ENCODE peak calls at places on chromosome 12, in eight cellular contexts. One of them, this sample, is unnamed.

GRCh38 chr12:131077931-131078391 is 124.3 kb downstream of the ADGRD1 start:
- DNase-seq in mesothelial cell of epicardium: no peak
- DNase-seq in mammary epithelial cell: no peak
- DNase-seq in cardiac fibroblast: no peak
- DNase-seq in IMR-90: no peak
- DNase-seq in omental fat pad: no peak
- DNase-seq in fibroblast of mammary gland: no peak
- DNase-seq in coronary artery: peak
- DNase-seq in this sample: no peak

GRCh38 chr12:130953783-130954543 is at the start of gene ADGRD1:
- DNase-seq in omental fat pad: no peak
- DNase-seq in fibroblast of mammary gland: peak
- DNase-seq in mesothelial cell of epicardium: no peak
- DNase-seq in mammary epithelial cell: no peak
- DNase-seq in cardiac fibroblast: peak
- DNase-seq in coronary artery: no peak
- DNase-seq in IMR-90: peak
- DNase-seq in this sample: no peak

GRCh38 chr12:79420146-79420618 is 270.6 kb downstream of the PAWR start:
- DNase-seq in mesothelial cell of epicardium: no peak
- DNase-seq in cardiac fibroblast: peak
- DNase-seq in IMR-90: peak
- DNase-seq in mammary epithelial cell: peak
- DNase-seq in fibroblast of mammary gland: peak
- DNase-seq in omental fat pad: no peak
- DNase-seq in coronary artery: no peak
- DNase-seq in this sample: no peak

GRCh38 chr12:28424965-28425364 is 234.7 kb downstream of the CCDC91 start:
- DNase-seq in coronary artery: no peak
- DNase-seq in fibroblast of mammary gland: peak
- DNase-seq in mammary epithelial cell: no peak
- DNase-seq in omental fat pad: no peak
- DNase-seq in mesothelial cell of epicardium: no peak
- DNase-seq in IMR-90: peak
- DNase-seq in cardiac fibroblast: peak
- DNase-seq in this sample: no peak

GRCh38 chr12:133010657-133011297 is 24.6 kb downstream of the ZNF26 start:
- DNase-seq in fibroblast of mammary gland: no peak
- DNase-seq in mesothelial cell of epicardium: no peak
- DNase-seq in mammary epithelial cell: no peak
- DNase-seq in cardiac fibroblast: no peak
- DNase-seq in IMR-90: no peak
- DNase-seq in omental fat pad: no peak
- DNase-seq in coronary artery: no peak
- DNase-seq in this sample: no peak

GRCh38 chr12:6376965-6377666 is 1.8 kb upstream of the SCNN1A start:
- DNase-seq in IMR-90: no peak
- DNase-seq in fibroblast of mammary gland: no peak
- DNase-seq in mammary epithelial cell: no peak
- DNase-seq in cardiac fibroblast: no peak
- DNase-seq in omental fat pad: peak
- DNase-seq in coronary artery: no peak
- DNase-seq in mesothelial cell of epicardium: no peak
- DNase-seq in this sample: no peak

GRCh38 chr12:27220057-27220987 is 23.8 kb upstream of the STK38L start:
- DNase-seq in cardiac fibroblast: peak
- DNase-seq in omental fat pad: no peak
- DNase-seq in coronary artery: no peak
- DNase-seq in mesothelial cell of epicardium: no peak
- DNase-seq in mammary epithelial cell: no peak
- DNase-seq in IMR-90: peak
- DNase-seq in fibroblast of mammary gland: peak
- DNase-seq in this sample: no peak

GRCh38 chr12:115338566-115339294 is 654.8 kb upstream of the TBX3 start:
- DNase-seq in IMR-90: no peak
- DNase-seq in mammary epithelial cell: peak
- DNase-seq in cardiac fibroblast: no peak
- DNase-seq in fibroblast of mammary gland: peak
- DNase-seq in omental fat pad: no peak
- DNase-seq in mesothelial cell of epicardium: no peak
- DNase-seq in coronary artery: no peak
- DNase-seq in this sample: no peak

GRCh38 chr12:64385468-64385867 is 5.1 kb downstream of the C12orf56 start:
- DNase-seq in IMR-90: peak
- DNase-seq in coronary artery: no peak
- DNase-seq in mammary epithelial cell: peak
- DNase-seq in omental fat pad: no peak
- DNase-seq in cardiac fibroblast: no peak
- DNase-seq in mesothelial cell of epicardium: no peak
- DNase-seq in fibroblast of mammary gland: peak
- DNase-seq in this sample: no peak

GRCh38 chr12:3753549-3754284 is 808 bp upstream of the CRACR2A start:
- DNase-seq in fibroblast of mammary gland: peak
- DNase-seq in mammary epithelial cell: no peak
- DNase-seq in omental fat pad: no peak
- DNase-seq in coronary artery: no peak
- DNase-seq in cardiac fibroblast: peak
- DNase-seq in mesothelial cell of epicardium: peak
- DNase-seq in IMR-90: no peak
- DNase-seq in this sample: no peak

GRCh38 chr12:125079943-125080645 is 14.9 kb downstream of the AACS start:
- DNase-seq in IMR-90: no peak
- DNase-seq in cardiac fibroblast: peak
- DNase-seq in coronary artery: no peak
- DNase-seq in fibroblast of mammary gland: peak
- DNase-seq in omental fat pad: no peak
- DNase-seq in mesothelial cell of epicardium: no peak
- DNase-seq in mammary epithelial cell: no peak
- DNase-seq in this sample: no peak

GRCh38 chr12:30514666-30515065 is 181.0 kb downstream of the IPO8 start:
- DNase-seq in mammary epithelial cell: peak
- DNase-seq in mesothelial cell of epicardium: no peak
- DNase-seq in IMR-90: no peak
- DNase-seq in coronary artery: no peak
- DNase-seq in fibroblast of mammary gland: no peak
- DNase-seq in cardiac fibroblast: no peak
- DNase-seq in omental fat pad: no peak
- DNase-seq in this sample: no peak

GRCh38 chr12:124599074-124599999 is 31.9 kb upstream of the NCOR2 start:
- DNase-seq in coronary artery: no peak
- DNase-seq in cardiac fibroblast: peak
- DNase-seq in omental fat pad: no peak
- DNase-seq in mesothelial cell of epicardium: no peak
- DNase-seq in fibroblast of mammary gland: peak
- DNase-seq in IMR-90: peak
- DNase-seq in mammary epithelial cell: peak
- DNase-seq in this sample: no peak

GRCh38 chr12:6960291-6961277 is 9.4 kb downstream of the PTPN6 start:
- DNase-seq in mesothelial cell of epicardium: no peak
- DNase-seq in fibroblast of mammary gland: peak
- DNase-seq in cardiac fibroblast: peak
- DNase-seq in mammary epithelial cell: no peak
- DNase-seq in coronary artery: no peak
- DNase-seq in omental fat pad: no peak
- DNase-seq in IMR-90: peak
- DNase-seq in this sample: no peak

GRCh38 chr12:108332791-108333382 is 6.2 kb downstream of the CMKLR1 start:
- DNase-seq in fibroblast of mammary gland: peak
- DNase-seq in omental fat pad: no peak
- DNase-seq in mesothelial cell of epicardium: no peak
- DNase-seq in coronary artery: no peak
- DNase-seq in cardiac fibroblast: no peak
- DNase-seq in IMR-90: no peak
- DNase-seq in mammary epithelial cell: no peak
- DNase-seq in this sample: no peak

GRCh38 chr12:105457026-105457425 is 126.5 kb downstream of the C12orf75 start:
- DNase-seq in omental fat pad: no peak
- DNase-seq in mesothelial cell of epicardium: no peak
- DNase-seq in cardiac fibroblast: no peak
- DNase-seq in coronary artery: no peak
- DNase-seq in mammary epithelial cell: no peak
- DNase-seq in IMR-90: peak
- DNase-seq in fibroblast of mammary gland: no peak
- DNase-seq in this sample: no peak

GRCh38 chr12:26740991-26741390 is 92.0 kb downstream of the ITPR2 start:
- DNase-seq in cardiac fibroblast: no peak
- DNase-seq in mammary epithelial cell: no peak
- DNase-seq in IMR-90: no peak
- DNase-seq in coronary artery: no peak
- DNase-seq in fibroblast of mammary gland: no peak
- DNase-seq in mesothelial cell of epicardium: no peak
- DNase-seq in omental fat pad: no peak
- DNase-seq in this sample: no peak

GRCh38 chr12:69610126-69610525 is 581 bp downstream of the LRRC10 start:
- DNase-seq in coronary artery: no peak
- DNase-seq in omental fat pad: no peak
- DNase-seq in fibroblast of mammary gland: no peak
- DNase-seq in cardiac fibroblast: no peak
- DNase-seq in IMR-90: no peak
- DNase-seq in mesothelial cell of epicardium: no peak
- DNase-seq in mammary epithelial cell: no peak
- DNase-seq in this sample: no peak

DNA sequence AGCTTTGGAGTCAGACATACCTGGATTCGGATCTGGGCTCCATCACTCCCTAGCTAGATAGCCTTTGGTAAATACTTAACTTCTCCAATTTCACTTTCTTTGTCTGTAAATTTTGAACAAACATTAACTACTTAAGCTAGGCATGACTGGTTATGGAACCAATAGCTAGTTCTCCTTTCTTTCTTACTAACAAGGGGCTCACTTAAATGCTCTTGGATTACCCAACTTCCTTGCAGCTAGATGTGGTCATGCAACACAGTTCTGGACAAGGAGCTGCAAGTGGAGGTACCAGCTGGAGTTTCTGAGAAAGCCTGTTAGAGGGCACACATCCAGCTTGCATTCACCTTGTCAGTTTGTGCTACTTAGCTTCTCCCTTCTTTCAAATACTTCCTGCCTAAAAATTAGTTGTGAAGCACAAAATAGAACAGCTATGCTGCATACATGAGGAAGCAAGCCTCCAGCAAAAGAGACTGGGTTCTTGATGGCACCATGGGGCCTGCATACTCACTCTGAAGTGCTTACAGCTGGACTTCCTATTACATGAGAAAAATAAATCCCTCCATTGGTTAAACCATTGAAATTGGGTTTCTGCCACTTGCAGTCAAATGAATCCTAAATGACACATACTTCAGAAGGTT is 210.1 kb upstream of the EEA1 start:
- DNase-seq in IMR-90: no peak
- DNase-seq in omental fat pad: no peak
- DNase-seq in cardiac fibroblast: no peak
- DNase-seq in coronary artery: no peak
- DNase-seq in mammary epithelial cell: no peak
- DNase-seq in fibroblast of mammary gland: no peak
- DNase-seq in mesothelial cell of epicardium: no peak
- DNase-seq in this sample: no peak
- TF ChIP-seq CTCF in IMR-90: no peak
- TF ChIP-seq CTCF in omental fat pad: no peak
- TF ChIP-seq CTCF in cardiac fibroblast: no peak
- TF ChIP-seq CTCF in coronary artery: no peak
- TF ChIP-seq CTCF in mammary epithelial cell: no peak
- TF ChIP-seq CTCF in fibroblast of mammary gland: no peak
- TF ChIP-seq CTCF in mesothelial cell of epicardium: no peak
- TF ChIP-seq CTCF in this sample: no peak

GRCh38 chr12:122116707-122117535 is 38.4 kb downstream of the MLXIP start:
- DNase-seq in omental fat pad: no peak
- DNase-seq in IMR-90: no peak
- DNase-seq in cardiac fibroblast: no peak
- DNase-seq in mammary epithelial cell: no peak
- DNase-seq in mesothelial cell of epicardium: no peak
- DNase-seq in fibroblast of mammary gland: no peak
- DNase-seq in coronary artery: no peak
- DNase-seq in this sample: no peak
- TF ChIP-seq CTCF in omental fat pad: no peak
- TF ChIP-seq CTCF in IMR-90: no peak
- TF ChIP-seq CTCF in cardiac fibroblast: no peak
- TF ChIP-seq CTCF in mammary epithelial cell: peak
- TF ChIP-seq CTCF in mesothelial cell of epicardium: no peak
- TF ChIP-seq CTCF in fibroblast of mammary gland: no peak
- TF ChIP-seq CTCF in coronary artery: no peak
- TF ChIP-seq CTCF in this sample: no peak

DNA sequence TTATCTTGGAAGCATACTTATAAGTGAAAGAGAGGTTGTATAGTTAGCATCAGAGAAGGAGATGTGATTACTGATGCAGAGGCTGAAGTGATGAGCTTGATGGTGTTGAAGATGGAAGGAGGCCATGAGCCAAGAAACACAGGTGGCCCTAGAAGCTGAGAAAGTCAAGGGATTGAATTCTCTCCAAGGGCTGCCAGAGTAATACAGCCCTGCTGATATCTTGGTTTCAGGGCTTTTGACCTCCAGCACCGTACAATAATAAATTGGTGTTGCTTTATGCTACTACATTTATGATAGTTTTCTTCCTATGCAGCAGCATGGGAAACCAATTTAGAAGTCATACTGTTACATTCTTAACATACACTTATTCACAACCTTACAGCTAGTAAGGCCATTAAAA is 1133.3 kb downstream of the AACS start:
- DNase-seq in mesothelial cell of epicardium: no peak
- DNase-seq in omental fat pad: no peak
- DNase-seq in cardiac fibroblast: no peak
- DNase-seq in fibroblast of mammary gland: no peak
- DNase-seq in coronary artery: no peak
- DNase-seq in mammary epithelial cell: no peak
- DNase-seq in IMR-90: no peak
- DNase-seq in this sample: no peak
- TF ChIP-seq CTCF in mesothelial cell of epicardium: no peak
- TF ChIP-seq CTCF in omental fat pad: no peak
- TF ChIP-seq CTCF in cardiac fibroblast: no peak
- TF ChIP-seq CTCF in fibroblast of mammary gland: no peak
- TF ChIP-seq CTCF in coronary artery: no peak
- TF ChIP-seq CTCF in mammary epithelial cell: no peak
- TF ChIP-seq CTCF in IMR-90: no peak
- TF ChIP-seq CTCF in this sample: no peak

DNA sequence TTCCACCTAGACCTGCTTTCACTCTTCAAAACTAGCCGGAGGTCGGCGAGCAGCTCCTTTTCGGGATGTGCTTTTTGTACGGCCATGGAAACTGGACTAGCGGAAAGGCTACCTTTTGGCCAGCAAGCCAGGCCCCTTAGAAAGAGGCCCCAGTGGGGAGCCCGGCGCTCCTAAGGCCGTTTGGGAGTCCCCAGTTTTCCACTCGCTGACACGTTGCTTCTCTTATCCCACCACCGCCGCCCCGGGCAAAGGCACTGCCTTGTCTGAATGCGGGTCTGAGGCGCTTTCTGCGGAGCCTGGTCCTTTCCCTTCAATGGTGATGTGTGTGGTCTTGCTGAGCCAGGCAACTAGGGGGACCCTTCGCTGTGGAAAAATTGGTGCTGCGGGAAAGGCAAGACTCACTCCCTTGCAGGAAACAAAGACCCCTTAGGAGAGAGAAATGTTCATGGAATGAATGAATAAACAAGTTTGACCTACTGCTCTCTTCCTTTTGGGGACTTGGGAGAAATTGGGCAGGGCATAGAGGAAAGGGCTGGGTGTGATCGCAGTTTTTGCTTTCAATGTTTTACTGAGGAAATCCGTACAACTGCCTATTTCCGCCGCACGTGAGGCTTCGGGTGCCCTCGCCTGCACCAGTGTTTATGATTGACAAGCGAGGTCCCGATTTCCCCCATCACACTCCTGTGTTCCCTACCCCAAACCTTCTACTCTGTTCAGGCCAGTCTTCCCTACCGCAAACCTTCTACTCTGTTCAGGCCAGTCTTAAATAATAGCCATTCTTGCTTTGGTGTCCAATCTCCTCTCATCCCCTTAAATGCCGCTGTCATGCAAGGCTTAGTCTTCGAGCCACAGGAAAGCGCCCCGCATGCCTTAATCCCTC is 970 bp upstream of the SLC38A2 start:
- DNase-seq in cardiac fibroblast: peak
- DNase-seq in coronary artery: peak
- DNase-seq in fibroblast of mammary gland: no peak
- DNase-seq in omental fat pad: peak
- DNase-seq in IMR-90: peak
- DNase-seq in mammary epithelial cell: peak
- DNase-seq in mesothelial cell of epicardium: peak
- DNase-seq in this sample: peak
- TF ChIP-seq CTCF in cardiac fibroblast: peak
- TF ChIP-seq CTCF in coronary artery: no peak
- TF ChIP-seq CTCF in fibroblast of mammary gland: no peak
- TF ChIP-seq CTCF in omental fat pad: no peak
- TF ChIP-seq CTCF in IMR-90: peak
- TF ChIP-seq CTCF in mammary epithelial cell: peak
- TF ChIP-seq CTCF in mesothelial cell of epicardium: no peak
- TF ChIP-seq CTCF in this sample: no peak